ENCODE peak calls at places on chromosomes 11 and 22, in nine cellular contexts. A is activated T-helper 1 cell treated with anti-CD3 and anti-CD28 coated beads, Interleukin-12 subunit alpha, Interleukin-12 subunit beta, Interleukin-2, Interleukin-4 antibody, amounts not matched to agents 30 ng/mL and 10 ng/mL and 1 ng/mL, durations not matched to agents 14 hours and 24 hours and 36 hours; I is Jurkat, Clone E6-1; J is NCI-H1092; Y is stimulated activated CD8-positive, alpha-beta memory T cell treated with anti-CD3 and anti-CD28 coated beads, Interleukin-15, amount 100 ng/mL, for 4 hours; S is activated naive CD8-positive, alpha-beta T cell treated with anti-CD3 and anti-CD28 coated beads, Interleukin-2, amount 50 U/mL, for 24 hours; K is thyroid gland; P is astrocyte of the spinal cord; B is non-pigmented ciliary epithelial cell. D is an unnamed sample.

GRCh38 chr11:2703487-2704141 is 3.8 kb upstream of the KCNQ1OT1 start:
- DNase-seq in A (no peak), I (no peak), J (no peak), Y (no peak), S (no peak), K (peak), P (no peak), B (no peak), D (peak)

GRCh38 chr11:43585877-43586608 is 94.5 kb upstream of the HSD17B12 start:
- DNase-seq in A (no peak), I (no peak), J (no peak), Y (no peak), S (no peak), K (no peak), P (no peak), B (no peak), D (no peak)

GRCh38 chr22:45608763-45609180 is 62.9 kb upstream of the ATXN10 start:
- DNase-seq in A (no peak), I (peak), J (no peak), Y (no peak), S (peak), K (no peak), P (peak), B (peak), D (no peak)

GRCh38 chr11:134228625-134229024 is 4.2 kb downstream of the VPS26B start:
- DNase-seq in A (no peak), I (peak), J (no peak), Y (peak), S (peak), K (no peak), P (peak), B (no peak), D (peak)

GRCh38 chr11:69427337-69427736 is 54.1 kb upstream of the LINC01488 start:
- DNase-seq in A (no peak), I (no peak), J (no peak), Y (no peak), S (no peak), K (no peak), P (no peak), B (no peak), D (no peak)

GRCh38 chr11:112637046-112637445 is 324.2 kb upstream of the NCAM1 start:
- DNase-seq in A (no peak), I (no peak), J (no peak), Y (no peak), S (no peak), K (no peak), P (no peak), B (no peak), D (no peak)

GRCh38 chr11:33775832-33776231 is 1.5 kb upstream of the FBXO3 start:
- DNase-seq in A (no peak), I (no peak), J (no peak), Y (no peak), S (no peak), K (no peak), P (no peak), B (no peak), D (no peak)

GRCh38 chr11:120208012-120208441 is 2.8 kb upstream of the OAF start:
- DNase-seq in A (no peak), I (no peak), J (no peak), Y (no peak), S (no peak), K (no peak), P (no peak), B (no peak), D (no peak)

GRCh38 chr11:119712006-119712405 is 17.0 kb downstream of the NECTIN1 start:
- DNase-seq in A (no peak), I (no peak), J (no peak), Y (no peak), S (no peak), K (no peak), P (no peak), B (no peak), D (no peak)

GRCh38 chr22:36077261-36077660 is 48.6 kb upstream of the RBFOX2 start:
- DNase-seq in A (no peak), I (no peak), J (no peak), Y (no peak), S (no peak), K (no peak), P (no peak), B (no peak), D (no peak)

GRCh38 chr11:112082729-112083128 is 3.8 kb downstream of the TIMM8B start:
- DNase-seq in A (no peak), I (no peak), J (no peak), Y (no peak), S (no peak), K (no peak), P (peak), B (peak), D (no peak)

GRCh38 chr22:43824724-43825485 is 12.8 kb upstream of the EFCAB6 start:
- DNase-seq in A (no peak), I (no peak), J (no peak), Y (no peak), S (no peak), K (no peak), P (no peak), B (no peak), D (no peak)

GRCh38 chr11:133747409-133747808 is 97.9 kb downstream of the SPATA19 start:
- DNase-seq in A (no peak), I (no peak), J (no peak), Y (no peak), S (no peak), K (no peak), P (no peak), B (no peak), D (peak)

GRCh38 chr22:37109242-37109917 is at the start of gene TMPRSS6:
- DNase-seq in A (no peak), I (no peak), J (no peak), Y (no peak), S (no peak), K (no peak), P (no peak), B (no peak), D (no peak)

GRCh38 chr22:49871482-49871881 is 17.8 kb downstream of the ZBED4 start:
- DNase-seq in A (no peak), I (no peak), J (no peak), Y (no peak), S (no peak), K (no peak), P (no peak), B (no peak), D (no peak)

GRCh38 chr11:126989942-126990715 is 10.4 kb downstream of the KIRREL3 start:
- DNase-seq in A (peak), I (peak), J (peak), Y (no peak), S (peak), K (peak), P (peak), B (no peak), D (peak)

GRCh38 chr11:2803186-2804057 is 82.2 kb downstream of the CDKN1C start:
- DNase-seq in A (no peak), I (no peak), J (no peak), Y (no peak), S (no peak), K (no peak), P (no peak), B (no peak), D (peak)

GRCh38 chr22:50738649-50739227 is 734 bp downstream of the ACR start:
- DNase-seq in A (no peak), I (no peak), J (no peak), Y (no peak), S (no peak), K (no peak), P (no peak), B (no peak), D (no peak)

GRCh38 chr22:36768141-36768540 is 7.8 kb downstream of the IFT27 start:
- DNase-seq in A (no peak), I (no peak), J (no peak), Y (no peak), S (no peak), K (no peak), P (no peak), B (no peak), D (no peak)

GRCh38 chr11:70732493-70733206 is 334.3 kb downstream of the CTTN start:
- DNase-seq in A (no peak), I (no peak), J (no peak), Y (no peak), S (no peak), K (no peak), P (no peak), B (no peak), D (no peak)

GRCh38 chr11:33195391-33196190 is 34.3 kb upstream of the CSTF3 start:
- DNase-seq in A (no peak), I (no peak), J (no peak), Y (no peak), S (no peak), K (peak), P (no peak), B (no peak), D (no peak)

GRCh38 chr11:12832828-12833227 is 158.6 kb downstream of the TEAD1 start:
- DNase-seq in A (no peak), I (no peak), J (no peak), Y (no peak), S (no peak), K (no peak), P (no peak), B (no peak), D (peak)

GRCh38 chr11:36030707-36031365 is 87.0 kb downstream of the LDLRAD3 start:
- DNase-seq in A (no peak), I (no peak), J (no peak), Y (no peak), S (no peak), K (no peak), P (peak), B (no peak), D (no peak)

GRCh38 chr22:44025171-44026065 is 1.3 kb downstream of the PARVB start:
- DNase-seq in A (no peak), I (no peak), J (no peak), Y (no peak), S (peak), K (no peak), P (no peak), B (no peak), D (no peak)

GRCh38 chr11:17371614-17372013 is 16.8 kb downstream of the KCNJ11 start:
- DNase-seq in A (no peak), I (no peak), J (no peak), Y (no peak), S (no peak), K (no peak), P (peak), B (no peak), D (no peak)

GRCh38 chr11:15968461-15969130 is 387.8 kb downstream of the SOX6 start:
- DNase-seq in A (no peak), I (no peak), J (no peak), Y (no peak), S (no peak), K (peak), P (peak), B (no peak), D (no peak)

GRCh38 chr22:48838846-48839730 is 988.6 kb downstream of the BRD1 start:
- DNase-seq in A (no peak), I (no peak), J (no peak), Y (no peak), S (no peak), K (no peak), P (no peak), B (no peak), D (no peak)

GRCh38 chr22:42868751-42869251 is 11.7 kb upstream of the ARFGAP3 start:
- DNase-seq in A (no peak), I (no peak), J (peak), Y (no peak), S (no peak), K (peak), P (peak), B (no peak), D (no peak)

GRCh38 chr11:117187007-117187406 is 8.5 kb downstream of the SIDT2 start:
- DNase-seq in A (no peak), I (no peak), J (no peak), Y (no peak), S (no peak), K (no peak), P (no peak), B (no peak), D (no peak)

GRCh38 chr22:44439356-44440223 is 58.4 kb downstream of the RTL6 start:
- DNase-seq in A (no peak), I (no peak), J (no peak), Y (no peak), S (no peak), K (no peak), P (no peak), B (no peak), D (no peak)

GRCh38 chr11:128424271-128424709 is 163.1 kb downstream of the ETS1 start:
- DNase-seq in A (no peak), I (no peak), J (no peak), Y (no peak), S (no peak), K (no peak), P (peak), B (no peak), D (no peak)

GRCh38 chr11:1785749-1786261 is 22.1 kb upstream of the CTSD start:
- DNase-seq in A (no peak), I (no peak), J (no peak), Y (no peak), S (no peak), K (no peak), P (no peak), B (no peak), D (peak)